ENCODE peak calls at places on chromosomes 5 and 9, in six cellular contexts. W, C, V, E, A and X are unnamed samples.

GRCh38 chr5:122312670-122312988 is 592 bp downstream of the SNCAIP start:
- DNase-seq in W (no peak), A (no peak), C (no peak), V (peak; percentile 80), E (peak; percentile 13), X (no peak)

GRCh38 chr5:125446986-125447385 is 700.5 kb upstream of the ZNF608 start:
- DNase-seq in W (no peak), V (peak; percentile 57), A (no peak), E (no peak), C (no peak), X (peak; percentile 89)

GRCh38 chr5:160448886-160449285 is 27.2 kb downstream of the PTTG1 start:
- DNase-seq in C (no peak), V (no peak), E (no peak), A (no peak), W (no peak), X (no peak)

GRCh38 chr9:17462869-17463464 is 115.9 kb upstream of the SH3GL2 start:
- DNase-seq in C (peak; percentile 42), V (peak; percentile 89), W (no peak), E (no peak), A (no peak), X (peak; percentile 69)

GRCh38 chr5:180010636-180011035 is 60.9 kb downstream of the RNF130 start:
- DNase-seq in A (no peak), E (no peak), C (no peak), W (no peak), V (no peak), X (no peak)

GRCh38 chr5:42840279-42840678 is 28.6 kb upstream of the SELENOP start:
- DNase-seq in V (peak; percentile 99), A (no peak), W (no peak), C (no peak), E (peak; percentile 72), X (no peak)

GRCh38 chr5:149937610-149938009 is 7.0 kb downstream of the PDE6A start:
- DNase-seq in E (no peak), A (no peak), C (no peak), W (no peak), V (no peak), X (peak; percentile 96)

GRCh38 chr5:73499187-73499586 is 945 bp downstream of the BTF3 start:
- DNase-seq in A (no peak), V (peak; percentile 31), E (no peak), C (peak; percentile 17), W (no peak), X (no peak)

GRCh38 chr9:120310035-120310434 is 269.9 kb downstream of the CDK5RAP2 start:
- DNase-seq in A (no peak), V (no peak), W (no peak), E (no peak), C (no peak), X (no peak)

GRCh38 chr5:40191041-40191550 is 488.6 kb upstream of the PTGER4 start:
- DNase-seq in E (no peak), W (no peak), A (no peak), V (no peak), C (no peak), X (no peak)

GRCh38 chr5:14706615-14707021 is 42.1 kb downstream of the OTULIN start:
- DNase-seq in W (peak; percentile 37), C (peak; percentile 93), E (no peak), A (no peak), V (peak; percentile 44), X (no peak)

GRCh38 chr5:139895647-139896046 is 100.0 kb downstream of the PSD2 start:
- DNase-seq in V (no peak), W (no peak), C (no peak), A (no peak), E (peak; percentile 38), X (no peak)

GRCh38 chr9:129571298-129572051 is 49.4 kb downstream of the C9orf50 start:
- DNase-seq in E (no peak), V (no peak), W (no peak), C (no peak), A (no peak), X (no peak)
- H3K4me1 ChIP-seq in E (peaks cover 43% of the 10 kb centered on the region), V (peaks cover 40% of the 10 kb centered on the region), W (peaks cover 14% of the 10 kb centered on the region), C (peaks cover 19% of the 10 kb centered on the region), A (peaks cover 14% of the 10 kb centered on the region), X (peaks cover 22% of the 10 kb centered on the region)

DNA sequence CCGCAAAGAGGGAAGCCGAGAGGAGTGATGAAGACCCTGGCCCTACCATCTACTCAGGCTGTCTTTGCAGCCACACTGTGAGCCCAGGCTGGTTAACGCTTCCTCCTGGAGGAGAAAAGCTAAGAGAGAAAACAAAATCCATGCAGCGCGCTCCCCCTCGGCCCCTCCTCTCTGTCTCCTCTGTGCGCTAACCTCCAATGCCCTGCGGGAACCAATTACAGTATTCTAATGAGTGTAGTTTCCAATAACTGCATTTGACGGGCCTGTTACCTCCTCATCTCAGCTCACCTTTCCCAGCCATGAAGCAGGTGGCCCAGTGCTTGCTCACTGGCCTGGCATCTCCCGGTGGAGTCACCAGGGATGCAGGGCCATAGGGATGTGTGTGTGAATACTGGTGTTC is 565.5 kb downstream of the EBF1 start:
- DNase-seq in A (no peak), V (no peak), W (no peak), E (no peak), C (no peak), X (no peak)
- H3K4me1 ChIP-seq in A (no peaks in the 10 kb centered on the region), V (peaks cover 27% of the 10 kb centered on the region), W (no peaks in the 10 kb centered on the region), E (peaks cover 16% of the 10 kb centered on the region), C (no peaks in the 10 kb centered on the region), X (no peaks in the 10 kb centered on the region)

GRCh38 chr9:129775443-129775842 is 22.6 kb upstream of the PTGES start:
- DNase-seq in V (no peak), C (no peak), E (no peak), W (no peak), A (no peak), X (no peak)

GRCh38 chr9:129776566-129776937 is 23.7 kb upstream of the PTGES start:
- DNase-seq in E (peak; percentile 26), C (no peak), A (no peak), V (no peak), W (no peak), X (no peak)

GRCh38 chr9:129778469-129778868 is 24.5 kb upstream of the TOR1B start:
- DNase-seq in V (no peak), A (no peak), W (no peak), C (no peak), E (no peak), X (peak; percentile 54)

GRCh38 chr9:129777769-129778130 is 24.9 kb upstream of the PTGES start:
- DNase-seq in W (no peak), C (no peak), A (no peak), E (no peak), V (no peak), X (no peak)

DNA sequence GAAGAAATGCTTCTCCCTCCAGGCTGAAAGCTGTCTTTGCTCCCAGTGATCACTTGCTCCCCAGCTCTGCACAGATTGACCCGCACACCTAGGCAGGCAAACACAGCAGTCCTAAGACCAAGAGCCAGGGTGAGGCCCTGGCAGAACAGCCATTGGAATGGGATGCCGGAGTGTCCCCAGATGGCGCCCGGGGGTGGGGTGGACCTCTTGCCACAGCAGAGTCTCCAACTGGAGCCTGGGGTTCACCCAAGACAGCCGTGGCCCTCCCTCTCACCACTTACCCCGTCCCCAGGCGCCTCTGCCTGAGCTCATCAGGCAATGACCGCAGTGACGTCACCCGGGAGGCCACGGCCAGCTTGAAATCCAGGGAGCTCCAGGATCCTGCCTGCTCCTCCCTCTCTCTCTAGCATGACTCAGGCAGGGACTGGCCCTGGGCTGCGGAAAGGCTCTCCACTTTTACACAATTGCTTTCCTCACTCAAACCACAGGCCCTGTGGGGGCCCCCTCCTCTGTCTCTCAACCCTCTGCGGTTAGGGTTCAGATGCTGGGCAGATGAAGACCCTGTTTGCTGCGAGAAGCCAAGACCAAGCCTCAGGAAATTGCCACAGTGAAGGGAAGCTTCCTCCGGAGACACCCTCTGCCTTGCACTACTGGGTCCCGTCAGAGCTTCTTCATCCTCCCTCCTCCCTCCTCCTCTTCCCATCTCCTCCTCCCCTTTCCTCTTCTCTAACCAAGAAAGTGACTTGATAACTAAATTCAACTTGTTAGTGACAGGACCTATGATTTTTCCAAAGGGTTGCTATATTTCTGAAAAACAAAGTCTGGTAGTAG is 24.3 kb upstream of the PTGES start:
- DNase-seq in C (no peak), V (peak; percentile 100), A (peak; percentile 96), E (peak; percentile 94), W (peak; percentile 17), X (peak; percentile 93)
- H3K4me1 ChIP-seq in C (peaks cover 3% of the 10 kb centered on the region), V (peaks cover 35% of the 10 kb centered on the region), A (peaks cover 21% of the 10 kb centered on the region), E (peaks cover 16% of the 10 kb centered on the region), W (peaks cover 8% of the 10 kb centered on the region), X (peaks cover 33% of the 10 kb centered on the region)

DNA sequence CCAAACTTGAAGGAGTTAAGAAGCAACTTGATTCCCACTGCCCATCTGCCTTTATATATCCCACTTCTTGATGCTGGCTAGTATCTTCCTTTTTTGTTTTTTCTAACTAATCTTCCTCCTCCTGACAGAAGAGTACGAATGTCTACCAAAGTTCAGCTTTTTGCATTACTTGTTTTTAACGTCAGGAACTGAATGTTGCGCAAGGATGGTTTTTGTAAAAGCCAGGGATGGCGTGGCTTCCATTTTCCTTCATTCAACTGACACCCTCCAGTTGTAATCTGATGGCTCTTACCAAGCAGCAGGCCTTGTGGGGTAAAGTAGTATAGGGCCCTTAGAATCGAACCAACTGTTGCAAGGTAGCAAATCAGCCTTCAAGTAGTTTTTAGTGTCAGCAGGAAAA is 70.8 kb upstream of the GPR151 start:
- DNase-seq in V (no peak), A (no peak), C (no peak), W (no peak), E (no peak), X (no peak)
- H3K4me1 ChIP-seq in V (no peaks in the 10 kb centered on the region), A (no peaks in the 10 kb centered on the region), C (no peaks in the 10 kb centered on the region), W (no peaks in the 10 kb centered on the region), E (no peaks in the 10 kb centered on the region), X (peaks cover 10% of the 10 kb centered on the region)

DNA sequence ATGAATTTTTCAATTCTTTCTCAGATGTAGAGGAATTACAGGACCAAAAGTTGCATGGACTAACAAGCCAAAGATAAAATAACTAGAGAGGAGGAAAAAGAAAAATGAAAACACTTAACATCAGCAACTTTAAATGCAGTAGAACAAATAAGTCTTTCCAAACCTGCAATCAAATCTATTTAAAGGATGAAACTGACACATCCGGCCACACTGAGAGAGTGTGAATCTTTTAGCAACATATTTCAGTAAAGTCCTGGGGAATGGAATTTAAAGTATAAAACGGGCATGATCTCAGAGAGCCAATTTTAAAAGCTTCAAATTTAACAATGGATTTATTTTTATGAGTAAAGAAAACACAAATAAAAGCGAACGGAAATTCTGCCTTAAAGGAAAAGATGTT is 17.1 kb downstream of the CAST start:
- DNase-seq in E (no peak), C (no peak), A (no peak), W (no peak), V (no peak), X (no peak)
- H3K4me1 ChIP-seq in E (peaks cover 31% of the 10 kb centered on the region), C (no peaks in the 10 kb centered on the region), A (no peaks in the 10 kb centered on the region), W (no peaks in the 10 kb centered on the region), V (peaks cover 3% of the 10 kb centered on the region), X (peaks cover 15% of the 10 kb centered on the region)

DNA sequence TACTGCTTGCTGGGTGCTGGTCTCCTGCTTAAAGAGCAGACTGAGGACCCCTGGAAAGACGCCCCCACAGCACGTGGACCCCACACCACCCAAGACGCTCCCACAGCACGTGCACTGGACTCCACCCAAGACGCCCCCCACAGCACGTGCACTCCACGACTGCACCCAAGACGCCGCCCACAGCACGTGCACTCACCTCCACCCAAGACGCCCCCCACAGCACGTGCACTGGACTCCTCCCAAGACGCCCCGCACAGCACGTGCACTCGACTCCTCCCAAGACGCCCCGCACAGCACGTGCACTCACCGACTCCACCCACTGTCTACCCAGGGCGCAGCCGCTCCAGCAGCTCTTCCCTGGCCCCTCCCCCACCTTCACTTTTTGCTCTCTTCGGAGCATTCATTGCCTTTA is 50.5 kb downstream of the EHMT1 start:
- DNase-seq in W (no peak), A (no peak), V (no peak), E (no peak), C (peak; percentile 14), X (no peak)
- H3K4me1 ChIP-seq in W (no peaks in the 10 kb centered on the region), A (no peaks in the 10 kb centered on the region), V (peaks cover 25% of the 10 kb centered on the region), E (peaks cover 63% of the 10 kb centered on the region), C (peaks cover 15% of the 10 kb centered on the region), X (peaks cover 11% of the 10 kb centered on the region)